ENCODE peak calls at places on chromosomes 12 and 14, in four cellular contexts. M is Peyer's patch, C is colonic mucosa, W is uterus. O is an unnamed sample. For H3K4me1, the result is how much of the 10 kb centered on the place peaks cover.

GRCh38 chr12:33649992-33650391 is 210.4 kb upstream of the SYT10 start:
- DNase-seq in M (no peak), C (no peak), W (no peak), O (no peak)

GRCh38 chr12:120078868-120079267 is 37.7 kb downstream of the RAB35 start:
- DNase-seq in W (no peak), M (no peak), C (no peak), O (no peak)

GRCh38 chr14:58082491-58083098 is 69.4 kb downstream of the ARMH4 start:
- DNase-seq in M (no peak), C (no peak), W (no peak), O (no peak)

GRCh38 chr14:102776761-102777710 is at the start of gene TRAF3:
- DNase-seq in M (peak), C (peak), W (peak), O (no peak)

GRCh38 chr12:80273144-80273543 is 170.9 kb upstream of the PTPRQ start:
- DNase-seq in W (no peak), C (no peak), M (no peak), O (no peak)

GRCh38 chr12:57756406-57757341 is 1.8 kb downstream of the MARCHF9 start:
- DNase-seq in W (no peak), M (peak), C (peak), O (no peak)

GRCh38 chr14:55373784-55374725 is 37.6 kb downstream of the ATG14 start:
- DNase-seq in W (no peak), M (no peak), C (no peak), O (no peak)

GRCh38 chr12:89655851-89656250 is 52.8 kb downstream of the ATP2B1 start:
- DNase-seq in C (no peak), W (no peak), M (no peak), O (no peak)

GRCh38 chr12:16586350-16587109 is 19.4 kb downstream of the LMO3 start:
- DNase-seq in W (peak), C (no peak), M (no peak), O (peak)

GRCh38 chr14:105917933-105918436 is 391.6 kb downstream of the TMEM121 start:
- DNase-seq in M (no peak), W (no peak), C (no peak), O (no peak)

GRCh38 chr12:131113562-131113961 is 159.9 kb downstream of the ADGRD1 start:
- DNase-seq in M (no peak), W (no peak), C (no peak), O (no peak)

GRCh38 chr14:23112359-23113178 is 6.5 kb downstream of the CEBPE start:
- DNase-seq in M (no peak), C (no peak), W (no peak), O (no peak)

GRCh38 chr12:126831115-126831514 is 1435.9 kb upstream of the TMEM132C start:
- DNase-seq in M (no peak), C (no peak), W (no peak), O (no peak)

GRCh38 chr14:69675877-69676416 is 64.6 kb downstream of the SUSD6 start:
- DNase-seq in W (no peak), C (no peak), M (no peak), O (no peak)

GRCh38 chr12:112979281-112979680 is 962 bp downstream of the OAS2 start:
- DNase-seq in M (peak), C (peak), W (no peak), O (peak)

GRCh38 chr14:101858791-101859537 is 97.5 kb downstream of the PPP2R5C start:
- DNase-seq in W (no peak), M (no peak), C (no peak), O (peak)

GRCh38 chr12:6029401-6029800 is 84.3 kb upstream of the ANO2 start:
- DNase-seq in M (no peak), C (no peak), W (no peak), O (no peak)

GRCh38 chr14:64221604-64222003 is 72.6 kb downstream of the ESR2 start:
- DNase-seq in W (no peak), M (no peak), C (no peak), O (no peak)

GRCh38 chr14:33118653-33119052 is 180.0 kb downstream of the NPAS3 start:
- DNase-seq in M (no peak), C (no peak), W (no peak), O (no peak)

GRCh38 chr12:97967831-97968230 is 505.2 kb downstream of the RMST start:
- DNase-seq in M (no peak), C (no peak), W (no peak), O (no peak)

GRCh38 chr14:39372656-39373055 is 59.6 kb downstream of the FBXO33 start:
- DNase-seq in W (no peak), C (no peak), M (no peak), O (no peak)

GRCh38 chr14:39376671-39377403 is 55.4 kb downstream of the FBXO33 start:
- DNase-seq in M (no peak), C (no peak), W (no peak), O (no peak)

GRCh38 chr14:39369029-39369428 is 63.2 kb downstream of the FBXO33 start:
- DNase-seq in M (no peak), C (no peak), W (no peak), O (no peak)

GRCh38 chr14:39370415-39370814 is 61.8 kb downstream of the FBXO33 start:
- DNase-seq in M (no peak), W (no peak), C (no peak), O (no peak)

GRCh38 chr14:39374846-39375245 is 57.4 kb downstream of the FBXO33 start:
- DNase-seq in W (no peak), M (no peak), C (no peak), O (no peak)
- H3K4me1 ChIP-seq in W (under half), M (under half), C (under half), O (under half)

DNA sequence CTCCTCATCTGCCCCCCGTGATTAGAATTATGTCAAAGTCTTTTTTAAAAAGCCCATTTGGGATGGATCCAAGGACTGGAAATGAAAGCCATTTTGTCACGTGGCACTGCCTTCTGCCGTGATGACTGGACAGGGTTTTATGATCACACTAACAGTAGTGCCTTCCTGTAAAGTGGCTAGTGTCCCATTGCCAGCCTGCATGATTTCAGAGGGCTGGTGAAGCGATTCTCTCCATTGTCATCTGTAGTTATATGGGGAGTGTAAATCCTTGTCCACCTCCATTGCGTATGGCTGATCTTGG is 37.6 kb downstream of the CFAP251 start:
- DNase-seq in W (no peak), C (no peak), M (no peak), O (no peak)
- TF ChIP-seq CTCF in W (no peak), C (peak), M (no peak), O (no peak)

GRCh38 chr14:76292561-76292960 is 83.4 kb upstream of the ESRRB start:
- DNase-seq in C (no peak), W (no peak), M (no peak), O (peak)
- H3K4me1 ChIP-seq in C (under half), W (under half), M (under half), O (under half)

GRCh38 chr14:104214819-104215218 is 76.4 kb downstream of the KIF26A start:
- DNase-seq in C (no peak), M (no peak), W (no peak), O (no peak)
- TF ChIP-seq CTCF in C (no peak), M (no peak), W (no peak), O (no peak)

O was measured in right atrium auricular region.